ENCODE peak calls at places on chromosomes 11 and 22, in six cellular contexts. B, E, F, J, C and W are unnamed samples.

GRCh38 chr11:59801160-59801706 is 9.3 kb downstream of the MRPL16 start:
- DNase-seq in B (no peak), E (no peak), F (no peak), J (no peak), C (no peak), W (no peak)

GRCh38 chr11:122649133-122649532 is 6.4 kb upstream of the UBASH3B start:
- DNase-seq in B (no peak), E (no peak), F (no peak), J (no peak), C (no peak), W (no peak)

GRCh38 chr22:31829505-31829904 is 75.7 kb downstream of the DEPDC5 start:
- DNase-seq in B (no peak), E (no peak), F (peak), J (no peak), C (peak), W (no peak)

GRCh38 chr22:37476389-37477329 is 9.5 kb downstream of the MFNG start:
- DNase-seq in B (no peak), E (no peak), F (no peak), J (no peak), C (no peak), W (no peak)

GRCh38 chr11:76236092-76237026 is 30.1 kb upstream of the WNT11 start:
- DNase-seq in B (no peak), E (no peak), F (peak), J (peak), C (peak), W (no peak)

GRCh38 chr11:45289369-45289768 is 3.2 kb upstream of the SYT13 start:
- DNase-seq in B (no peak), E (no peak), F (peak), J (no peak), C (no peak), W (no peak)

GRCh38 chr11:38014405-38014804 is 1416.4 kb upstream of the RAG2 start:
- DNase-seq in B (no peak), E (no peak), F (no peak), J (no peak), C (no peak), W (no peak)

GRCh38 chr11:73244589-73245240 is 26.6 kb downstream of the P2RY2 start:
- DNase-seq in B (no peak), E (peak), F (no peak), J (no peak), C (no peak), W (no peak)

GRCh38 chr22:40040927-40041326 is 46.2 kb downstream of the FAM83F start:
- DNase-seq in B (no peak), E (no peak), F (peak), J (no peak), C (no peak), W (no peak)